ENCODE peak calls at places on chromosome 12, in six cellular contexts. Y is A549, T is IMR-90, W is HepG2, J is GM12878, Q is K562. N is an unnamed sample.

GRCh38 chr12:104929926-104930325 is 28.2 kb downstream of the SLC41A2 start:
- DNase-seq in T (peak), Y (no peak), W (no peak), J (no peak), Q (no peak), N (no peak)

GRCh38 chr12:4540633-4541032 is 1.9 kb downstream of the RAD51AP1 start:
- DNase-seq in Y (no peak), Q (no peak), T (no peak), J (no peak), W (no peak), N (no peak)

GRCh38 chr12:89173096-89173495 is 179.2 kb downstream of the DUSP6 start:
- DNase-seq in W (no peak), Q (no peak), Y (no peak), T (no peak), J (no peak), N (no peak)

GRCh38 chr12:94863286-94863685 is 140.2 kb downstream of the NDUFA12 start:
- DNase-seq in T (no peak), J (no peak), Q (no peak), Y (no peak), W (no peak), N (no peak)

GRCh38 chr12:83864064-83864463 is 1048.5 kb downstream of the SLC6A15 start:
- DNase-seq in W (no peak), T (no peak), Q (no peak), Y (no peak), J (no peak), N (no peak)

GRCh38 chr12:2341871-2342270 is 289.1 kb downstream of the CACNA1C start:
- DNase-seq in J (no peak), W (no peak), Q (no peak), Y (no peak), T (peak), N (no peak)

GRCh38 chr12:24718641-24719040 is 230.3 kb downstream of the BCAT1 start:
- DNase-seq in J (no peak), T (no peak), W (no peak), Y (no peak), Q (no peak), N (no peak)

GRCh38 chr12:95115641-95116040 is 42.2 kb upstream of the NR2C1 start:
- DNase-seq in Q (no peak), T (no peak), Y (no peak), J (no peak), W (no peak), N (no peak)

GRCh38 chr12:90037740-90038139 is 329.1 kb upstream of the ATP2B1 start:
- DNase-seq in Q (no peak), T (peak), J (no peak), Y (no peak), W (no peak), N (no peak)

GRCh38 chr12:117433878-117434277 is 72.5 kb upstream of the NOS1 start:
- DNase-seq in W (no peak), J (no peak), T (no peak), Y (no peak), Q (no peak), N (no peak)

GRCh38 chr12:2833810-2834209 is 1.0 kb downstream of the NRIP2 start:
- DNase-seq in Q (no peak), W (no peak), J (no peak), T (no peak), Y (no peak), N (no peak)

GRCh38 chr12:17283563-17283962 is 677.6 kb upstream of the LMO3 start:
- DNase-seq in Q (no peak), J (no peak), T (no peak), W (no peak), Y (no peak), N (no peak)

GRCh38 chr12:30692470-30692869 is 3.2 kb downstream of the IPO8 start:
- DNase-seq in Y (no peak), W (no peak), J (no peak), T (peak), Q (no peak), N (no peak)

DNA sequence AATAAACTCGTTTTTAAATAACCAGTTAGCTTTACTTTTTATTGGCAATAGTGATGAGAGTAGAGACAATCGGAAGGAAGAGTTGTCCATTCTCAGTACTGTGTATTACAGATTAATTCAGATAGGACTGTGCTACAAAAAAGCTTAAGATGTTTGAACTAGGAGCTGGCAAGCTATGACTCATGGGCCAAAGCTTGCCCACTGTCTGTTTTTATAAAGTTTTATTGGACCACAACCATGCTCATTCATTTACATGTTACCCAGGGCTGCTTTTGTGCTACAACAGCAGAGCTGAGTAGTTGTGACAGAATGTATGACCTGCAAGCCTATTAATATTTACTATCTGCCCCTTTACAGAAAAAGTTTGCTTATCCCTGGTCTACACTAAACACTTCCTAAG is 19.4 kb downstream of the GNS start:
- DNase-seq in Q (no peak), Y (peak), J (no peak), T (peak), W (no peak), N (no peak)
- TF ChIP-seq SMC3 in Q (no peak), Y (no peak), J (no peak), T (no peak), W (no peak), N (no peak)

GRCh38 chr12:127126260-127126628 is 1140.7 kb upstream of the TMEM132C start:
- DNase-seq in Y (no peak), Q (no peak), W (no peak), T (no peak), J (no peak), N (no peak)
- TF ChIP-seq USF2 in Y (no peak), Q (no peak), W (no peak), T (no peak), J (no peak), N (no peak)

GRCh38 chr12:56530390-56531055 is 8.9 kb downstream of the RBMS2 start:
- DNase-seq in W (no peak), T (peak), Y (no peak), J (no peak), Q (no peak), N (no peak)
- H3K4me2 ChIP-seq in W (no peak), T (peak), Y (peak), J (no peak), Q (no peak), N (no peak)

DNA sequence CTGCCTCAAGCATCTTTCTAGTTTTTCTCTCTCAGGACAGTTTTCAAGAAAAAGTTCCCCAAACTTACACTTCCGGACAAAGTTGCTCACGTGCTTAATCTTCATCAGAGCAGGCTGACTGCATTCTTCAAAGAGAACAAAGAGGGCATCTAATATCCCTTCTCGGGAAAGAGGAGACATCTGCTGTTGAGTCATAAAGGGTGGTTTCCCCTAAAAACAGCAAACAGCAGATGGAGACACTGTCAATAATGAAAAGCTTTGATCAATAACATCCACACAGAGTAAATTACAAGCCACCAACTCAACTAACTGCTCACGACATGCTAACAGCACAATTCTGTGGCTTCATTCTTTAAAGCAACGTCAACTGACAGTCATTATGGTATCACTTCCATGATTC is 8.1 kb downstream of the CIT start:
- DNase-seq in J (no peak), Y (no peak), T (peak), W (no peak), Q (no peak), N (no peak)
- TF ChIP-seq SMC3 in J (no peak), Y (no peak), T (no peak), W (no peak), Q (no peak), N (no peak)

DNA sequence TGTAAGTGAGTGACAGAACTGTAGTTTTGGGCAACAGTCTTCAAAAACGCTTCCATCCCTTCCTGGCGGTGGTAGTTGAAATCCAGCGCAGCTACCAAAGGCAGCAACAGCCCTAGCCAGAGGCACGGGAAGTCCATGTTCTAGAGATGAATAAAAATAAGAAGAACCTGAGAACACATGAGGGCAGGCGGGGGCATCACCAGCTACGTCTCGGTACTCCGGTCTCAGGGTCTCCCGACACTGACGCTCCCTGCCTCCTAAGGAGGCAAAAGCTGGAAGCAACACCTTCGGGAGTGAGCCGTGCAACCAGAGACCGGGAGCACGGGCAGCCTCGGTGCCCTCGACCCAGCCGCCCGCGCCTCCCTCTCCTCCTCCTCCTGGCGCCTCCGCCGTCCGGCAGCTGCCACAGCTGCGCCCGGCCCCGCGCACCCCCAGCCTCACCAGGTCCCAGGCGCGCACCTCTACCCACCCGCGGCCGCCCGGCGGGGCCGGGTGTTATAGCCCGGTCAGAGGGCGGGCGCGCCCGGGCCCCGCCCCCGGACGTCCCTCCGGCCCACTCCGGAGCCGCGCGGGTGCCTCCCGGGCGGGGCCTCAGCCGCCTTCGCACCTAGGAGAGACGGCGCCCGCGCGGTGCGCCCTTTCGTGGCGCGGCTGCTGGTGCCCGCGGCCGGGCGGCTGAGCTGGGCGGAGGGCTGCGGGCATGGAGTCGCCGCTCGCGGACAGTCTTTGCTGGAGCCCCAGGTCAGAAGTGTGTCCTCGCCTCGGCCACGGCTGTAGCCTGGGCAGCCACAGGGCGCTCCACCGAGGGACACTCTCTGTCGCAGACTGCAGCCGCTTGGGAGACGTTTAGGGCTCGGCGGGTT is at the start of gene CPM:
- DNase-seq in J (no peak), T (peak), W (no peak), Q (peak), Y (peak), N (peak)
- TF ChIP-seq USF2 in J (no peak), T (no peak), W (no peak), Q (no peak), Y (no peak), N (no peak)

GRCh38 chr12:114933428-114934160 is 249.6 kb upstream of the TBX3 start:
- DNase-seq in T (peak), Y (peak), W (peak), J (no peak), Q (no peak), N (peak)
- H3K4me2 ChIP-seq in T (peak), Y (peak), W (no peak), J (no peak), Q (no peak), N (peak)